ENCODE peak calls at places on chromosomes 11 and 22, in ten cellular contexts. E is activated naive CD4-positive, alpha-beta T cell; L is GM10248; N is hypothalamus; Z is nephron progenitor cell; C is GM23248; Q is MM.1S; M is mucosa of gallbladder; D is head of caudate nucleus; B is lower lobe of right lung. F is an unnamed sample.

GRCh38 chr22:28435960-28436359 is 243.7 kb downstream of the TTC28 start:
- DNase-seq in E (no peak), L (no peak), N (no peak), Z (no peak), C (peak), Q (no peak), M (no peak), D (no peak), B (no peak), F (no peak)

GRCh38 chr11:41659990-41660389 is 200.5 kb upstream of the LRRC4C start:
- DNase-seq in E (no peak), L (no peak), N (no peak), Z (no peak), C (no peak), Q (no peak), M (no peak), D (no peak), B (no peak), F (no peak)

GRCh38 chr11:6667733-6668374 is 12.2 kb upstream of the DCHS1 start:
- DNase-seq in E (no peak), L (no peak), N (no peak), Z (no peak), C (peak), Q (peak), M (no peak), D (no peak), B (no peak), F (peak)

GRCh38 chr11:19953909-19954308 is 206.4 kb downstream of the DBX1 start:
- DNase-seq in E (no peak), L (no peak), N (peak), Z (no peak), C (peak), Q (no peak), M (no peak), D (no peak), B (no peak), F (no peak)

GRCh38 chr11:2143652-2144548 is 4.7 kb upstream of the IGF2 start:
- DNase-seq in E (no peak), L (no peak), N (no peak), Z (peak), C (no peak), Q (no peak), M (no peak), D (no peak), B (no peak), F (peak)

GRCh38 chr11:87347441-87347840 is 309.7 kb downstream of the TMEM135 start:
- DNase-seq in E (no peak), L (no peak), N (no peak), Z (no peak), C (no peak), Q (no peak), M (no peak), D (no peak), B (no peak), F (no peak)

GRCh38 chr11:107853070-107853469 is 5.5 kb downstream of the SLC35F2 start:
- DNase-seq in E (no peak), L (no peak), N (no peak), Z (no peak), C (no peak), Q (no peak), M (no peak), D (no peak), B (no peak), F (no peak)

GRCh38 chr11:42410251-42410956 is 901.4 kb upstream of the API5 start:
- DNase-seq in E (no peak), L (peak), N (no peak), Z (no peak), C (no peak), Q (no peak), M (no peak), D (no peak), B (no peak), F (no peak)

GRCh38 chr22:39654959-39655579 is 84.5 kb downstream of the CACNA1I start:
- DNase-seq in E (no peak), L (no peak), N (no peak), Z (no peak), C (no peak), Q (no peak), M (no peak), D (no peak), B (no peak), F (no peak)

GRCh38 chr11:114280696-114281095 is 15.5 kb upstream of the NNMT start:
- DNase-seq in E (no peak), L (no peak), N (peak), Z (peak), C (peak), Q (peak), M (no peak), D (no peak), B (peak), F (peak)

GRCh38 chr22:35126993-35127392 is 61.0 kb downstream of the ISX start:
- DNase-seq in E (no peak), L (peak), N (no peak), Z (no peak), C (no peak), Q (peak), M (no peak), D (no peak), B (no peak), F (no peak)

GRCh38 chr11:72793452-72794367 is at the start of gene STARD10:
- DNase-seq in E (peak), L (peak), N (peak), Z (peak), C (peak), Q (peak), M (peak), D (peak), B (peak), F (peak)

GRCh38 chr11:4194889-4195288 is 100.3 kb downstream of the RRM1 start:
- DNase-seq in E (no peak), L (no peak), N (no peak), Z (no peak), C (no peak), Q (no peak), M (no peak), D (no peak), B (no peak), F (no peak)

GRCh38 chr11:92702771-92703170 is 266.7 kb upstream of the MTNR1B start:
- DNase-seq in E (no peak), L (no peak), N (no peak), Z (no peak), C (peak), Q (no peak), M (no peak), D (no peak), B (no peak), F (no peak)

GRCh38 chr11:9858822-9859221 is 194.9 kb downstream of the SWAP70 start:
- DNase-seq in E (no peak), L (no peak), N (no peak), Z (no peak), C (peak), Q (peak), M (no peak), D (no peak), B (no peak), F (no peak)

GRCh38 chr11:72037554-72038311 is 39.0 kb downstream of the IL18BP start:
- DNase-seq in E (no peak), L (no peak), N (no peak), Z (no peak), C (peak), Q (no peak), M (no peak), D (no peak), B (no peak), F (no peak)

GRCh38 chr11:12008790-12009616 is 577 bp upstream of the DKK3 start:
- DNase-seq in E (no peak), L (no peak), N (peak), Z (peak), C (peak), Q (no peak), M (no peak), D (peak), B (peak), F (no peak)

GRCh38 chr11:72814831-72815618 is 814 bp downstream of the ATG16L2 start:
- DNase-seq in E (no peak), L (peak), N (no peak), Z (no peak), C (peak), Q (peak), M (no peak), D (no peak), B (no peak), F (peak)

GRCh38 chr22:33544707-33545106 is 375.6 kb downstream of the LARGE1 start:
- DNase-seq in E (no peak), L (no peak), N (no peak), Z (no peak), C (peak), Q (peak), M (no peak), D (no peak), B (no peak), F (no peak)

GRCh38 chr11:78076733-78077403 is 2.8 kb downstream of the NDUFC2 start:
- DNase-seq in E (no peak), L (no peak), N (no peak), Z (no peak), C (no peak), Q (no peak), M (no peak), D (no peak), B (no peak), F (no peak)

GRCh38 chr11:27976262-27976661 is 131.7 kb downstream of the KIF18A start:
- DNase-seq in E (no peak), L (no peak), N (no peak), Z (no peak), C (peak), Q (no peak), M (no peak), D (no peak), B (no peak), F (no peak)

GRCh38 chr11:12506502-12506921 is 129.1 kb downstream of the PARVA start:
- DNase-seq in E (no peak), L (no peak), N (no peak), Z (no peak), C (peak), Q (no peak), M (no peak), D (no peak), B (no peak), F (no peak)

GRCh38 chr11:128157423-128158298 is 429.7 kb downstream of the ETS1 start:
- DNase-seq in E (no peak), L (peak), N (peak), Z (peak), C (peak), Q (peak), M (peak), D (peak), B (no peak), F (peak)

GRCh38 chr11:90380206-90380605 is 157.4 kb upstream of the CHORDC1 start:
- DNase-seq in E (no peak), L (no peak), N (no peak), Z (no peak), C (no peak), Q (no peak), M (no peak), D (no peak), B (no peak), F (no peak)

GRCh38 chr11:5611627-5612026 is 13.2 kb upstream of the TRIM34 start:
- DNase-seq in E (no peak), L (no peak), N (no peak), Z (no peak), C (no peak), Q (no peak), M (no peak), D (no peak), B (no peak), F (no peak)

GRCh38 chr22:44623771-44624510 is 78.1 kb upstream of the PRR5 start:
- DNase-seq in E (no peak), L (no peak), N (no peak), Z (peak), C (no peak), Q (peak), M (no peak), D (no peak), B (peak), F (peak)

GRCh38 chr11:31492320-31492913 is 17.0 kb downstream of the IMMP1L start:
- DNase-seq in E (no peak), L (no peak), N (no peak), Z (no peak), C (peak), Q (no peak), M (no peak), D (no peak), B (no peak), F (no peak)

GRCh38 chr22:22843848-22844247 is 43.8 kb upstream of the IGLL5 start:
- DNase-seq in E (no peak), L (no peak), N (no peak), Z (no peak), C (no peak), Q (no peak), M (no peak), D (no peak), B (no peak), F (no peak)

GRCh38 chr11:64164392-64165312 is 1.3 kb downstream of the MACROD1 start:
- DNase-seq in E (no peak), L (no peak), N (no peak), Z (peak), C (peak), Q (no peak), M (no peak), D (no peak), B (no peak), F (no peak)

GRCh38 chr22:30873086-30873650 is 95.4 kb downstream of the MORC2 start:
- DNase-seq in E (no peak), L (no peak), N (no peak), Z (no peak), C (no peak), Q (no peak), M (no peak), D (no peak), B (peak), F (no peak)